ENCODE peak calls at places on chromosomes 5 and 9, in nine cellular contexts. R, G, O, I, S, L, Z, Y and J are unnamed samples.

GRCh38 chr5:53542917-53543316 is 17.5 kb upstream of the NDUFS4 start:
- DNase-seq in R (no peak), L (no peak), I (no peak), O (no peak), Z (no peak), S (no peak), G (no peak), Y (no peak), J (no peak)

GRCh38 chr9:135613946-135614805 is 25.2 kb downstream of the GLT6D1 start:
- DNase-seq in R (no peak), I (no peak), Y (no peak), Z (peak; percentile 4), G (no peak), L (no peak), O (no peak), S (no peak), J (no peak)

GRCh38 chr9:68895741-68896478 is 118.0 kb downstream of the PRKACG start:
- DNase-seq in O (no peak), L (no peak), G (no peak), Y (no peak), R (peak; percentile 21), I (no peak), Z (no peak), S (no peak), J (no peak)

GRCh38 chr5:61866930-61867329 is 439.1 kb upstream of the KIF2A start:
- DNase-seq in Y (no peak), G (no peak), O (no peak), R (peak; percentile 71), L (no peak), Z (no peak), S (peak; percentile 38), I (no peak), J (no peak)

GRCh38 chr9:2087500-2088313 is 72.6 kb downstream of the SMARCA2 start:
- DNase-seq in Z (peak; percentile 34), R (peak; percentile 44), L (peak; percentile 22), G (no peak), S (peak; percentile 52), O (no peak), Y (no peak), I (no peak), J (no peak)

GRCh38 chr9:70449461-70449860 is 35.0 kb upstream of the KLF9 start:
- DNase-seq in R (no peak), I (no peak), G (no peak), S (no peak), Y (no peak), L (no peak), O (no peak), Z (no peak), J (no peak)

GRCh38 chr9:7370378-7370777 is 429.2 kb downstream of the DMAC1 start:
- DNase-seq in Z (no peak), L (no peak), R (no peak), S (no peak), O (no peak), I (no peak), Y (no peak), G (no peak), J (no peak)

GRCh38 chr5:133993152-133993548 is 11.6 kb downstream of the VDAC1 start:
- DNase-seq in Y (no peak), R (no peak), O (no peak), G (no peak), I (no peak), L (no peak), S (peak; percentile 82), Z (no peak), J (no peak)

GRCh38 chr5:178203670-178204204 is 596 bp upstream of the HNRNPAB start:
- DNase-seq in O (no peak), S (no peak), L (no peak), G (no peak), Z (no peak), I (no peak), R (no peak), Y (no peak), J (peak; percentile 20)

GRCh38 chr5:172383231-172383802 is 71.0 kb downstream of the SH3PXD2B start:
- DNase-seq in L (no peak), R (no peak), G (no peak), S (peak; percentile 81), Y (no peak), I (peak; percentile 49), O (no peak), Z (no peak), J (no peak)

GRCh38 chr9:114035845-114036785 is 42.0 kb downstream of the AMBP start:
- DNase-seq in I (no peak), O (no peak), R (no peak), G (no peak), S (no peak), Y (no peak), L (no peak), Z (no peak), J (no peak)

GRCh38 chr5:62954578-62954977 is 376.0 kb downstream of the LRRC70 start:
- DNase-seq in I (no peak), S (no peak), R (no peak), G (no peak), O (no peak), Y (no peak), Z (no peak), L (no peak), J (no peak)

GRCh38 chr5:141641634-141642278 is 5.0 kb downstream of the RELL2 start:
- DNase-seq in L (no peak), Z (no peak), O (no peak), Y (no peak), R (no peak), I (no peak), G (no peak), S (peak; percentile 61), J (no peak)

GRCh38 chr9:112308576-112308975 is 24.8 kb downstream of the PTBP3 start:
- DNase-seq in O (no peak), R (no peak), L (peak; percentile 11), Y (no peak), S (peak; percentile 10), G (no peak), Z (peak; percentile 26), I (no peak), J (no peak)

GRCh38 chr5:78549043-78549442 is 99.5 kb downstream of the LHFPL2 start:
- DNase-seq in S (no peak), R (no peak), L (no peak), G (no peak), I (no peak), Z (no peak), O (peak; percentile 13), Y (no peak), J (no peak)

GRCh38 chr9:87537625-87538024 is 40.0 kb downstream of the DAPK1 start:
- DNase-seq in L (no peak), G (no peak), O (no peak), Y (no peak), R (no peak), Z (no peak), I (no peak), S (no peak), J (no peak)

GRCh38 chr9:134966697-134967546 is 49.2 kb upstream of the FCN1 start:
- DNase-seq in Y (no peak), O (no peak), S (no peak), L (no peak), G (no peak), Z (no peak), I (no peak), R (no peak), J (no peak)

GRCh38 chr5:57779383-57780223 is 297.0 kb upstream of the ACTBL2 start:
- DNase-seq in S (peak; percentile 83), Z (peak; percentile 32), R (no peak), O (peak; percentile 8), G (no peak), L (peak; percentile 47), I (no peak), Y (no peak), J (no peak)